ENCODE peak calls at places on chromosomes 2 and 18, in nine cellular contexts. W, D, L, M, U, P, K, X and O are unnamed samples.

GRCh38 chr2:25103287-25103871 is 61.5 kb downstream of the EFR3B start:
- DNase-seq in X (no peak), U (no peak), P (no peak), L (no peak), D (no peak), M (no peak), W (no peak), K (no peak), O (peak)

GRCh38 chr2:19673213-19673791 is 228.5 kb downstream of the TTC32 start:
- DNase-seq in K (no peak), U (no peak), M (no peak), P (no peak), W (no peak), D (no peak), X (peak), L (no peak), O (no peak)

GRCh38 chr2:227079726-227080125 is 84.3 kb downstream of the COL4A4 start:
- DNase-seq in D (no peak), X (no peak), M (no peak), U (no peak), P (no peak), K (no peak), W (no peak), L (no peak), O (no peak)

GRCh38 chr2:217430916-217431576 is 571.2 kb upstream of the TNP1 start:
- DNase-seq in M (no peak), P (no peak), K (no peak), U (no peak), W (no peak), X (no peak), D (no peak), L (no peak), O (no peak)

GRCh38 chr2:225366731-225367130 is 32.8 kb upstream of the NYAP2 start:
- DNase-seq in P (no peak), M (no peak), L (no peak), K (no peak), X (no peak), U (no peak), W (no peak), D (no peak), O (no peak)

GRCh38 chr2:223647258-223647952 is 45.2 kb upstream of the SCG2 start:
- DNase-seq in W (no peak), K (no peak), L (no peak), U (no peak), M (no peak), D (peak), P (no peak), X (no peak), O (no peak)

GRCh38 chr2:102473020-102473419 is at the start of gene SLC9A4:
- DNase-seq in D (peak), M (peak), X (no peak), W (peak), L (no peak), P (peak), K (peak), U (peak), O (no peak)

GRCh38 chr2:88627856-88628568 is 748 bp upstream of the EIF2AK3 start:
- DNase-seq in U (no peak), W (peak), K (peak), X (peak), D (peak), L (peak), M (peak), P (no peak), O (no peak)

GRCh38 chr18:49747876-49748275 is 65.5 kb downstream of the ACAA2 start:
- DNase-seq in K (no peak), M (no peak), D (no peak), P (no peak), L (no peak), X (no peak), W (no peak), U (no peak), O (no peak)

GRCh38 chr2:71336802-71337201 is 5.2 kb downstream of the ZNF638 start:
- DNase-seq in W (no peak), U (no peak), X (no peak), M (no peak), L (no peak), K (no peak), P (no peak), D (no peak), O (no peak)

GRCh38 chr2:25698752-25699151 is 25.4 kb upstream of the DTNB start:
- DNase-seq in M (peak), K (no peak), W (no peak), U (no peak), X (no peak), D (no peak), L (no peak), P (no peak), O (no peak)

GRCh38 chr2:235500761-235501662 is 7.2 kb downstream of the AGAP1 start:
- DNase-seq in P (no peak), W (no peak), X (no peak), K (no peak), D (no peak), M (peak), U (no peak), L (no peak), O (no peak)

GRCh38 chr2:17318013-17318412 is 200.2 kb downstream of the RAD51AP2 start:
- DNase-seq in X (no peak), L (no peak), U (no peak), D (no peak), P (no peak), K (no peak), W (no peak), M (no peak), O (no peak)

GRCh38 chr2:108189316-108189715 is 50.5 kb upstream of the SULT1C3 start:
- DNase-seq in M (no peak), K (no peak), X (no peak), U (no peak), W (no peak), D (no peak), P (no peak), L (no peak), O (no peak)

GRCh38 chr2:71926860-71927756 is 220.6 kb downstream of the CYP26B1 start:
- DNase-seq in U (no peak), M (no peak), P (no peak), W (no peak), L (no peak), X (no peak), D (no peak), K (peak), O (no peak)

GRCh38 chr18:69529151-69529550 is 128.5 kb downstream of the DOK6 start:
- DNase-seq in X (no peak), W (no peak), K (no peak), L (no peak), P (no peak), M (no peak), U (no peak), D (no peak), O (no peak)

GRCh38 chr18:79760881-79761280 is 36.9 kb upstream of the KCNG2 start:
- DNase-seq in L (no peak), P (no peak), D (no peak), X (no peak), W (no peak), M (no peak), K (no peak), U (no peak), O (no peak)

GRCh38 chr2:50143822-50144575 is 887.9 kb downstream of the NRXN1 start:
- DNase-seq in P (peak), U (peak), D (peak), W (no peak), X (no peak), M (no peak), K (no peak), L (no peak), O (peak)

GRCh38 chr2:45891719-45892118 is 240.2 kb downstream of the PRKCE start:
- DNase-seq in U (no peak), P (no peak), X (no peak), W (no peak), M (no peak), L (no peak), D (no peak), K (no peak), O (no peak)

GRCh38 chr2:144444418-144444817 is 75.5 kb downstream of the ZEB2 start:
- DNase-seq in X (no peak), W (no peak), U (no peak), D (no peak), K (no peak), M (no peak), L (no peak), P (no peak), O (no peak)